ENCODE peak calls at places on chromosomes 1 and 21, in seven cellular contexts. One of them, this sample, is unnamed.

GRCh38 chr1:95028954-95029353 is 43.8 kb downstream of the ALG14 start:
- DNase-seq in tibial nerve: no peak
- DNase-seq in tibial artery: no peak
- DNase-seq in stomach: no peak
- DNase-seq in osteoblast: no peak
- DNase-seq in A549: no peak
- DNase-seq in AG04450: no peak
- DNase-seq in this sample: no peak

GRCh38 chr1:222382171-222382570 is 165.7 kb downstream of the HHIPL2 start:
- DNase-seq in tibial nerve: no peak
- DNase-seq in tibial artery: no peak
- DNase-seq in stomach: no peak
- DNase-seq in osteoblast: no peak
- DNase-seq in A549: no peak
- DNase-seq in AG04450: no peak
- DNase-seq in this sample: no peak

GRCh38 chr1:222079546-222079945 is 337.7 kb upstream of the DUSP10 start:
- DNase-seq in tibial nerve: no peak
- DNase-seq in tibial artery: no peak
- DNase-seq in stomach: no peak
- DNase-seq in osteoblast: no peak
- DNase-seq in A549: no peak
- DNase-seq in AG04450: no peak
- DNase-seq in this sample: no peak

GRCh38 chr21:28336299-28336698 is 656.4 kb downstream of the LTN1 start:
- DNase-seq in tibial nerve: no peak
- DNase-seq in tibial artery: no peak
- DNase-seq in stomach: peak
- DNase-seq in osteoblast: no peak
- DNase-seq in A549: no peak
- DNase-seq in AG04450: peak
- DNase-seq in this sample: no peak

GRCh38 chr21:32499249-32500055 is 85.9 kb downstream of the TCP10L start:
- DNase-seq in tibial nerve: no peak
- DNase-seq in tibial artery: no peak
- DNase-seq in stomach: no peak
- DNase-seq in osteoblast: no peak
- DNase-seq in A549: no peak
- DNase-seq in AG04450: no peak
- DNase-seq in this sample: no peak

GRCh38 chr1:77378723-77379533 is 97.1 kb downstream of the AK5 start:
- DNase-seq in tibial nerve: no peak
- DNase-seq in tibial artery: no peak
- DNase-seq in stomach: no peak
- DNase-seq in osteoblast: no peak
- DNase-seq in A549: no peak
- DNase-seq in AG04450: peak
- DNase-seq in this sample: no peak

GRCh38 chr1:206074839-206075238 is 21.9 kb downstream of the RHEX start:
- DNase-seq in tibial nerve: no peak
- DNase-seq in tibial artery: no peak
- DNase-seq in stomach: no peak
- DNase-seq in osteoblast: no peak
- DNase-seq in A549: no peak
- DNase-seq in AG04450: no peak
- DNase-seq in this sample: no peak

GRCh38 chr1:209626633-209627348 is 25.4 kb downstream of the LAMB3 start:
- DNase-seq in tibial nerve: no peak
- DNase-seq in tibial artery: no peak
- DNase-seq in stomach: no peak
- DNase-seq in osteoblast: no peak
- DNase-seq in A549: no peak
- DNase-seq in AG04450: no peak
- DNase-seq in this sample: no peak

GRCh38 chr21:45430521-45431501 is 25.8 kb downstream of the COL18A1 start:
- DNase-seq in tibial nerve: no peak
- DNase-seq in tibial artery: no peak
- DNase-seq in stomach: no peak
- DNase-seq in osteoblast: no peak
- DNase-seq in A549: no peak
- DNase-seq in AG04450: peak
- DNase-seq in this sample: no peak

GRCh38 chr21:26572668-26573381 is at the start of gene CYYR1:
- DNase-seq in tibial nerve: no peak
- DNase-seq in tibial artery: no peak
- DNase-seq in stomach: no peak
- DNase-seq in osteoblast: peak
- DNase-seq in A549: no peak
- DNase-seq in AG04450: no peak
- DNase-seq in this sample: peak

GRCh38 chr1:170267317-170267716 is 121.6 kb downstream of the NTMT2 start:
- DNase-seq in tibial nerve: no peak
- DNase-seq in tibial artery: no peak
- DNase-seq in stomach: no peak
- DNase-seq in osteoblast: no peak
- DNase-seq in A549: no peak
- DNase-seq in AG04450: no peak
- DNase-seq in this sample: no peak
- TF ChIP-seq CTCF in tibial nerve: no peak
- TF ChIP-seq CTCF in tibial artery: no peak
- TF ChIP-seq CTCF in stomach: no peak
- TF ChIP-seq CTCF in osteoblast: peak
- TF ChIP-seq CTCF in A549: no peak
- TF ChIP-seq CTCF in AG04450: no peak
- TF ChIP-seq CTCF in this sample: peak

GRCh38 chr1:44296067-44296466 is 59.0 kb downstream of the ERI3 start:
- DNase-seq in tibial nerve: no peak
- DNase-seq in tibial artery: no peak
- DNase-seq in stomach: no peak
- DNase-seq in osteoblast: no peak
- DNase-seq in A549: no peak
- DNase-seq in AG04450: no peak
- DNase-seq in this sample: no peak

GRCh38 chr1:44292641-44293040 is 62.4 kb downstream of the ERI3 start:
- DNase-seq in tibial nerve: no peak
- DNase-seq in tibial artery: no peak
- DNase-seq in stomach: no peak
- DNase-seq in osteoblast: no peak
- DNase-seq in A549: no peak
- DNase-seq in AG04450: no peak
- DNase-seq in this sample: no peak

GRCh38 chr1:44296794-44297193 is 58.3 kb downstream of the ERI3 start:
- DNase-seq in tibial nerve: no peak
- DNase-seq in tibial artery: no peak
- DNase-seq in stomach: no peak
- DNase-seq in osteoblast: peak
- DNase-seq in A549: no peak
- DNase-seq in AG04450: no peak
- DNase-seq in this sample: no peak

GRCh38 chr1:44294588-44295007 is 60.5 kb downstream of the ERI3 start:
- DNase-seq in tibial nerve: peak
- DNase-seq in tibial artery: peak
- DNase-seq in stomach: peak
- DNase-seq in osteoblast: peak
- DNase-seq in A549: peak
- DNase-seq in AG04450: peak
- DNase-seq in this sample: no peak

DNA sequence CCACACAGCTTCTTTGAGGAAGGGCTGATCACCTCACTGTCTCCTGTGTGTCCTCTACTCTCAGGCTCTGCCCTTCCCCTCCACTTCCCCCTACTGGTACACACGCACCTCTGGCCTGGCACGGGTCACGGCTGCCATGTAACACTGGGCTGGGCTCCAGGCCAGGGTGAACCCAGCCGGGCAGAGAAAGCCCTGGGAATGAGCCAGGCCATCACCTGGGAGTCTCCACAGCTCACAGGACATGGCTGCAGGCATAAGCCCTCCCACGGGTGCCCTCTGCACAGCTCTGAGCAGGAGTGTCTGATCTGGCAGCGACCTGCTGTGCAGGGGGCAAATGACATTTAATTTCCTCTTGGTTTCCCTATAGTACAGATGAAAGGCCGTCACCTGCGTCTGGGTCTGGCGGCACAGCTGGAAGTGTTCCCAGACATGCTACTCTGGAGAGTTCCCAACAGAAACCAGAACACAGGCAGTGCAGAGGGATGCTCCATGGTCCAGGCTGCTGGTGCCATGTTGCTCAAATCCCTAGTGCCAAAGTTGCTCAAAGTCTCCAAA is 61.2 kb downstream of the ERI3 start:
- DNase-seq in tibial nerve: no peak
- DNase-seq in tibial artery: no peak
- DNase-seq in stomach: peak
- DNase-seq in osteoblast: peak
- DNase-seq in A549: no peak
- DNase-seq in AG04450: no peak
- DNase-seq in this sample: no peak
- TF ChIP-seq CTCF in tibial nerve: no peak
- TF ChIP-seq CTCF in tibial artery: no peak
- TF ChIP-seq CTCF in stomach: no peak
- TF ChIP-seq CTCF in osteoblast: no peak
- TF ChIP-seq CTCF in A549: no peak
- TF ChIP-seq CTCF in AG04450: no peak
- TF ChIP-seq CTCF in this sample: no peak

DNA sequence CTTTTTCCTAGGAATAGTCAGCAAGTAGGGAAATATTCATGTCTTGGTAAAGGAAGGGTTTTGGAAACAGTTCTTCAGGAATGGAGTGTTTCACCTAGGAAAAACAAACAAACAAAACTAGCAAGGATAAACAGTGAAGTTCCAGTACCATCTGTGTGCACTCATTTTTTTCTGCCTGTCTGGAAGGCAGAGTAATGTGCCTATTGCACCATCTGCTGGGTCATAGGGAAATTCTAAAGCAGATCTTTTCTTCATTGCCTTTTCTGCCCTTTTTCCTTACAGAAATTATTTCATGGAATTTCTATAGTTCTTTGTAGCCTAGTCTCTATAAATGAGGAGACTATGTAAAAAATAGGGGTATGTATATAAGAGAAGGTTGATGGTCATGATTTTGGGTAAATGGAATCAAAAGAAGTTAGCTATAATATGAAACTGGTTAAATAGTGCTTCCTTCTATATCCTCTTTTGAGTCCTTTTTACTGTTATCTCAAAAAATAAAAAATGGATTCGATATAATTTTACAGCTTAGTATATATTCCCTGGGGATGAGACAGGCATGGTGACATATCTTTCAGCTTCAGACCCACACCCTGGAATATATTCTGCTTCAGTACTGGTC is 3.4 kb upstream of the HRNR start:
- DNase-seq in tibial nerve: no peak
- DNase-seq in tibial artery: no peak
- DNase-seq in stomach: no peak
- DNase-seq in osteoblast: peak
- DNase-seq in A549: no peak
- DNase-seq in AG04450: no peak
- DNase-seq in this sample: no peak
- TF ChIP-seq CTCF in tibial nerve: no peak
- TF ChIP-seq CTCF in tibial artery: peak
- TF ChIP-seq CTCF in stomach: no peak
- TF ChIP-seq CTCF in osteoblast: peak
- TF ChIP-seq CTCF in A549: peak
- TF ChIP-seq CTCF in AG04450: no peak
- TF ChIP-seq CTCF in this sample: no peak

GRCh38 chr21:41610042-41610839 is 102.3 kb upstream of the TMPRSS2 start:
- DNase-seq in tibial nerve: no peak
- DNase-seq in tibial artery: peak
- DNase-seq in stomach: peak
- DNase-seq in osteoblast: peak
- DNase-seq in A549: peak
- DNase-seq in AG04450: no peak
- DNase-seq in this sample: no peak
- TF ChIP-seq CTCF in tibial nerve: peak
- TF ChIP-seq CTCF in tibial artery: peak
- TF ChIP-seq CTCF in stomach: peak
- TF ChIP-seq CTCF in osteoblast: peak
- TF ChIP-seq CTCF in A549: peak
- TF ChIP-seq CTCF in AG04450: peak
- TF ChIP-seq CTCF in this sample: peak

DNA sequence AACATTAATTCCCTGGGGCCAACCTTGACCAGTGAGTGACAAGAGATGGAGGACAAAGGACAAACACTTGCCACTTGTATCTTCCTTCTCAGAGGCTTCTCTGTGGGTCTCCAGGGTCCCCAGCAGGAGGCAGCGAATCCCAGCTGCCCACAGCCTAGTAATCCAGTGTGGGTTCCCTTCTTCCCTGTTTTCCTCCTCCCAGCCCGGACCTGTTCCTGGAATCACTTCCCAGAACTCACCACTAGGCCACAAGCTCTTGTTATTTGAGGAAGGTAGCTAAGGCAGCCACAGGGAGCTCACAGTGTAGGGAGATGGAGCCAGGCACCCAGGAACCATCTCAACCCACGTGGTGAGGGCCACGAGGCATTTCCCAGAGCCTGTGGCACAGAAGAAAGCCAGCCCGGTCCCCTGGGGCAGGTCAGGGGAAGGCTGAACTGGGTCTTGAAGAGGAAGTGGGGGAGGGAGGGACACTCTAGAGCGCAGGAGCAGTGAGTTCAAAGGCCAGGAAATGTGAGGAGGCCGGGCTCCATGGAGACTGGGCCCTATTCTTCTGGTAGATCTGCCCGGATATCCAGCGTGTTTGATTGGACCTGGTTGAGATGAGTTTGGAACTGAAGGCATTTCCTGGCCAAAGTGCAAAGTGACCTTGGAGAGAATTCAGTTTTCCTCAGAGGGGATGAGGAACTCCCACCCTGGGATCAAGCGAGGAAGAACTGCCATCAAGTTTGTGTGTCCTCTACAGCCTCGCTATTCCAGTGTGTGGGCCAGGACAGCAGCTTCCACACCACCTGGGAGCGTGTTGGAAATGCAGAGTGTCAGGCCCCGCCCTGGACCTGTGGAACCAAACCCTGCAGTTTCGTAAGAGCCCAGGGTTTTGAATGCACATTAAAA is 20.3 kb upstream of the C2CD2 start:
- DNase-seq in tibial nerve: no peak
- DNase-seq in tibial artery: no peak
- DNase-seq in stomach: peak
- DNase-seq in osteoblast: peak
- DNase-seq in A549: no peak
- DNase-seq in AG04450: no peak
- DNase-seq in this sample: peak
- TF ChIP-seq CTCF in tibial nerve: no peak
- TF ChIP-seq CTCF in tibial artery: no peak
- TF ChIP-seq CTCF in stomach: peak
- TF ChIP-seq CTCF in osteoblast: peak
- TF ChIP-seq CTCF in A549: no peak
- TF ChIP-seq CTCF in AG04450: peak
- TF ChIP-seq CTCF in this sample: peak

DNA sequence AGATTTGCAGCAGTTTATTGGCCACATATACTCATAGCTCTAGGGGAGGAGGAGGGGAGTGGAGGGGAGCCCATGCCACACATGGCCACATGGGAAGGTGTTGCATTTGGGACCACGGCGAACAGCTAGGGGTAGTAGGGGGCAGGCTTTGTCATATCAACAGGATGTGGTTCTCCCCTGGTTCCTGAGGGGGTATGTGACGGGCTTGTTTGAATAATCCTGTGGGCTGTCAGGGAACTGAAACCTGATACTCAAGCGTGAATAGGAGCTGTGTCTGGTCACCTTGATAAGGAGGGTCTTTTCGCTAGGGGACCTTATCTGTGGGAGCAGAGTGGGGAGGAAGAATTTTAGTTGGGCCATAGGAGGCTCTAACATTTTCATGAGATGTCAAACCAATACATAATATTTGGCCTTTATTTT is 264.7 kb downstream of the CTH start:
- DNase-seq in tibial nerve: no peak
- DNase-seq in tibial artery: no peak
- DNase-seq in stomach: no peak
- DNase-seq in osteoblast: no peak
- DNase-seq in A549: no peak
- DNase-seq in AG04450: no peak
- DNase-seq in this sample: no peak
- TF ChIP-seq CTCF in tibial nerve: no peak
- TF ChIP-seq CTCF in tibial artery: no peak
- TF ChIP-seq CTCF in stomach: no peak
- TF ChIP-seq CTCF in osteoblast: no peak
- TF ChIP-seq CTCF in A549: no peak
- TF ChIP-seq CTCF in AG04450: no peak
- TF ChIP-seq CTCF in this sample: no peak

This sample was measured in type B pancreatic cell.